ENCODE peak calls at places on chromosome 10, in eight cellular contexts. Y is AG04450, X is HepG2, B is right atrium auricular region, I is bronchial epithelial cell, D is progenitor cell of endocrine pancreas, F is lung, C is chondrocyte. E is an unnamed sample.
A peak's percentile ranks its signal among the peaks of the same experiment; 100 is the strongest.

GRCh38 chr10:60155945-60156683 is 233.6 kb downstream of the ANK3 start:
- DNase-seq in Y (no peak), X (no peak), B (no peak), I (no peak), D (no peak), F (no peak), C (no peak), E (no peak)

GRCh38 chr10:33665512-33665911 is 331.0 kb upstream of the NRP1 start:
- DNase-seq in Y (no peak), X (no peak), B (no peak), I (peak; percentile 83), D (no peak), F (no peak), C (no peak), E (no peak)

GRCh38 chr10:94000638-94001420 is 7.1 kb downstream of the PLCE1 start:
- DNase-seq in Y (no peak), X (no peak), B (no peak), I (no peak), D (no peak), F (no peak), C (no peak), E (no peak)

GRCh38 chr10:68155615-68156205 is 46.4 kb downstream of the MYPN start:
- DNase-seq in Y (no peak), X (no peak), B (no peak), I (no peak), D (no peak), F (no peak), C (no peak), E (no peak)

GRCh38 chr10:47256753-47257336 is 43.2 kb upstream of the GDF10 start:
- DNase-seq in Y (no peak), X (no peak), B (no peak), I (peak; percentile 12), D (no peak), F (no peak), C (no peak), E (no peak)

GRCh38 chr10:5136468-5137087 is 42.4 kb downstream of the AKR1C3 start:
- DNase-seq in Y (no peak), X (no peak), B (no peak), I (no peak), D (no peak), F (no peak), C (no peak), E (no peak)

GRCh38 chr10:42977032-42977416 is 99.8 kb upstream of the RET start:
- DNase-seq in Y (no peak), X (no peak), B (no peak), I (no peak), D (no peak), F (no peak), C (no peak), E (no peak)

GRCh38 chr10:93680414-93681047 is 21.9 kb downstream of the FRA10AC1 start:
- DNase-seq in Y (no peak), X (peak; percentile 38), B (no peak), I (peak; percentile 57), D (no peak), F (no peak), C (no peak), E (peak; percentile 8)

GRCh38 chr10:11715815-11716494 is 26.2 kb upstream of the ECHDC3 start:
- DNase-seq in Y (no peak), X (peak; percentile 97), B (no peak), I (peak; percentile 53), D (no peak), F (peak; percentile 72), C (no peak), E (no peak)

GRCh38 chr10:28054211-28054888 is 55.5 kb upstream of the ODAD2 start:
- DNase-seq in Y (peak; percentile 91), X (no peak), B (no peak), I (peak; percentile 72), D (no peak), F (no peak), C (no peak), E (peak; percentile 89)

GRCh38 chr10:63738410-63738809 is 217.2 kb downstream of the REEP3 start:
- DNase-seq in Y (no peak), X (peak; percentile 91), B (no peak), I (peak; percentile 32), D (no peak), F (no peak), C (no peak), E (no peak)

GRCh38 chr10:77710759-77711682 is 73.4 kb upstream of the KCNMA1 start:
- DNase-seq in Y (no peak), X (peak; percentile 5), B (peak; percentile 62), I (peak; percentile 43), D (peak; percentile 90), F (peak; percentile 65), C (no peak), E (no peak)

GRCh38 chr10:77712207-77712606 is 74.6 kb upstream of the KCNMA1 start:
- DNase-seq in Y (no peak), X (no peak), B (no peak), I (no peak), D (no peak), F (no peak), C (no peak), E (no peak)

GRCh38 chr10:77710081-77710551 is 72.5 kb upstream of the KCNMA1 start:
- DNase-seq in Y (no peak), X (no peak), B (no peak), I (no peak), D (no peak), F (no peak), C (no peak), E (no peak)

GRCh38 chr10:77713506-77714280 is 76.1 kb upstream of the KCNMA1 start:
- DNase-seq in Y (no peak), X (no peak), B (no peak), I (no peak), D (no peak), F (no peak), C (no peak), E (no peak)

DNA sequence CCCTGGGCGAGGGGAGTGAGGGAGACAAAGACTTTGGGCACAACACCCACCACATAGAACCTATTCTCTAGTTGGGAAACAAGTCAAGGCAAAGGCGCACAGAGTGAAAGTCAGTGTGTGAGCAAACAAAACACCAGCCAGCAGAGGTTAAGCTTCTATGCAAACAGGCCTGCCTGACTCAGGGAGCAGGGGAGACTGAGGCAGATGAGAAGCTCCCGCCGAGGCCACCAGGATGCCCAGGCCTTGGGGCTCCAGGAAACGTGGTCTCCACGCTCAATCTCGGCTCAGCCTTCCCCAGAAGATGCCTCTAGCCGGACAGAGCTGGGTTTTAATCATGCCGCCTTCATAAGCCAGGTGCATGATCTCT is 74.1 kb upstream of the KCNMA1 start:
- DNase-seq in Y (no peak), X (no peak), B (no peak), I (no peak), D (no peak), F (no peak), C (no peak), E (no peak)
- TF ChIP-seq CTCF in Y (no peak), X (no peak), B (no peak), I (no peak), D (no peak), F (no peak), C (peak; percentile 70), E (no peak)

GRCh38 chr10:113322843-113323242 is 230.0 kb upstream of the HABP2 start:
- DNase-seq in Y (no peak), X (no peak), B (no peak), I (no peak), D (no peak), F (no peak), C (no peak), E (no peak)

GRCh38 chr10:113329121-113329596 is 223.7 kb upstream of the HABP2 start:
- DNase-seq in Y (peak; percentile 20), X (no peak), B (no peak), I (peak; percentile 4), D (no peak), F (no peak), C (no peak), E (peak; percentile 52)

GRCh38 chr10:113320980-113321379 is 231.9 kb upstream of the HABP2 start:
- DNase-seq in Y (no peak), X (no peak), B (no peak), I (no peak), D (no peak), F (no peak), C (no peak), E (no peak)

GRCh38 chr10:113323985-113324384 is 228.9 kb upstream of the HABP2 start:
- DNase-seq in Y (no peak), X (no peak), B (no peak), I (no peak), D (no peak), F (no peak), C (no peak), E (no peak)

DNA sequence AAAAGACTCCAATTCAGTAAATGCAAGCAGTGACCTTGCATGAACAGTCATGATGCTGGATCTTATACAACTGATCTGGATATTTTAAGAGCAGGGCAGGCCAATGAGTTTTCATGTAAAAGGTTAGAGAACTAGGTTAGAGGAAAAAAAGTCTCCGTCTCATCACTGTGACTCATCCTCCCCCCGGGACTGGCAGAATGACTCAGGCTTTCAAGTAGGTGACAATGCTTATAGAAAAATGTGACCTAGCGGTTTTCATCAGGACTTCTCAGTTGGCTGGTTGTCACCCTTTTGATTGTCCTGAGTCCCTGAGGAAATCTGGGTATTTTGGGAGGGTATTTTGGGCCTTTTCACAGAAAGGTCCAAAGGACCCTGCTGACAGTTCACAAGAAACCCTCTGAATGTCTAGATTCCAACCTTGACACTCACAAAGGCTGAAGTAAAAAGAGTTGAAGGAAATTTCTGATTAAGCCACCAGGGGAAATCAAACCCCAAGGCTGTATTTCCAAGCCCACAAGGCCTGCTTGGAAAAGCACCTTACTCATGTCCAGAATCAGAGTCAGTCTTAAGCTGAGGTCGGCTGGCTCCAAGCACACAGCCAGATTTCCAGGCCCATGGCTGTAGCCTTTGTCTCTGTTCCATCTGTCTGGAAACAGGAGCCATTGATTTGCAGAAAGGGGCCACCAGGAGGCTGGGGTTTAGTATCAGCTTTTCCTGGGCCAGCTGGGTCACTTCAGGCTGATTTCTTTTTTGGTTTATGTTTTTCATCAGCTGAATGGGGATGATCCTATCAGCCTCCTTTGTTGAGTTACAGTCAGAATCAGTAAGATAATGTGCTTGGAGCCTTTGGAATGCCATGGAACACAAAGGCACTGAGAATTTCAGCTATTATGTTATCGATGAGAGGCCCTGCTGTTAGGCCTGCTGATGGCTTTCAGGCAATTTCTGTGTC is 226.4 kb upstream of the HABP2 start:
- DNase-seq in Y (no peak), X (peak; percentile 29), B (peak; percentile 87), I (peak; percentile 83), D (no peak), F (no peak), C (no peak), E (no peak)
- TF ChIP-seq CTCF in Y (peak; percentile 23), X (no peak), B (no peak), I (no peak), D (peak; percentile 39), F (no peak), C (peak; percentile 74), E (peak; percentile 20)

DNA sequence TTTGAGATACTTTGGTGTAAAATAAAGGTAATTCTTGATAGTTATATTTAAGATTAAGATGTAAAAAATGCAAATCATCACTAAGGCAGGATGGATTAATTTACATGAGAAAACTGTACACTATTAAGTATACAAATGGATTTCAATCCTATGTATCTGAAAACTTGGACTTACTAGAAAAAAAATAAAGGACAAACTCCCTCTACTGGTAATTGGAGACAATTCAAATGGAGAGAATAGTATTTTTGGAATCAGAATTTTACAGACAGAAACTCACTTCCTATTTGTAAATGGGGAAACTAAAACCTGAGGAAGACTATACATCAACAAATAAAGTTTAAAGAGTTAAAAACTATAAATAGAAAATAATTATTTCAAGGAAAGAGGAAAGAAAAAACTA is 62.6 kb downstream of the CUL2 start:
- DNase-seq in Y (no peak), X (peak; percentile 12), B (no peak), I (peak; percentile 43), D (no peak), F (no peak), C (no peak), E (no peak)
- TF ChIP-seq CTCF in Y (peak; percentile 57), X (no peak), B (no peak), I (peak; percentile 5), D (peak; percentile 64), F (no peak), C (peak; percentile 84), E (peak; percentile 47)

GRCh38 chr10:113216068-113216467 is 266.0 kb downstream of the TCF7L2 start:
- DNase-seq in Y (no peak), X (no peak), B (no peak), I (peak; percentile 7), D (no peak), F (no peak), C (no peak), E (no peak)
- TF ChIP-seq CTCF in Y (no peak), X (peak; percentile 27), B (no peak), I (peak; percentile 23), D (peak; percentile 35), F (no peak), C (peak; percentile 37), E (peak; percentile 20)